ENCODE peak calls at places on chromosomes 5 and 9, in four cellular contexts. One of them, this sample, is unnamed.

GRCh38 chr5:177478711-177479646 is 5.5 kb upstream of the DBN1 start:
- DNase-seq in HEK293T: no peak
- DNase-seq in HepG2: no peak
- DNase-seq in WTC11: no peak
- DNase-seq in this sample: no peak

GRCh38 chr9:75390951-75391350 is 302.6 kb downstream of the OSTF1 start:
- DNase-seq in HepG2: no peak
- DNase-seq in WTC11: no peak
- DNase-seq in HEK293T: peak; percentile 26
- DNase-seq in this sample: no peak

GRCh38 chr5:16934669-16935068 is 1.4 kb downstream of the MYO10 start:
- DNase-seq in WTC11: no peak
- DNase-seq in HepG2: no peak
- DNase-seq in HEK293T: no peak
- DNase-seq in this sample: no peak

GRCh38 chr5:34923694-34924461 is 5.5 kb upstream of the DNAJC21 start:
- DNase-seq in HEK293T: no peak
- DNase-seq in WTC11: no peak
- DNase-seq in HepG2: no peak
- DNase-seq in this sample: peak; percentile 80

GRCh38 chr5:109399092-109399759 is 10.5 kb downstream of the PJA2 start:
- DNase-seq in HepG2: no peak
- DNase-seq in HEK293T: no peak
- DNase-seq in WTC11: no peak
- DNase-seq in this sample: no peak

GRCh38 chr9:68706579-68707201 is 1.6 kb downstream of the PIP5K1B start:
- DNase-seq in HEK293T: no peak
- DNase-seq in WTC11: no peak
- DNase-seq in HepG2: no peak
- DNase-seq in this sample: no peak

GRCh38 chr5:118327389-118327788 is 661.0 kb downstream of the DTWD2 start:
- DNase-seq in HEK293T: no peak
- DNase-seq in HepG2: no peak
- DNase-seq in WTC11: no peak
- DNase-seq in this sample: no peak

GRCh38 chr9:136784997-136785361 is 6.2 kb upstream of the TMEM141 start:
- DNase-seq in HEK293T: no peak
- DNase-seq in HepG2: no peak
- DNase-seq in WTC11: no peak
- DNase-seq in this sample: peak; percentile 92

GRCh38 chr9:136107155-136107952 is 11.3 kb downstream of the TMEM250 start:
- DNase-seq in WTC11: no peak
- DNase-seq in HepG2: no peak
- DNase-seq in HEK293T: no peak
- DNase-seq in this sample: peak; percentile 73

GRCh38 chr5:172941067-172941516 is 18.1 kb upstream of the RPL26L1 start:
- DNase-seq in HepG2: no peak
- DNase-seq in HEK293T: no peak
- DNase-seq in WTC11: no peak
- DNase-seq in this sample: peak; percentile 18

GRCh38 chr5:134714120-134714519 is 24.2 kb upstream of the CAMLG start:
- DNase-seq in HEK293T: peak; percentile 15
- DNase-seq in WTC11: no peak
- DNase-seq in HepG2: no peak
- DNase-seq in this sample: no peak

GRCh38 chr5:95641803-95642220 is 4.8 kb upstream of the RFESD start:
- DNase-seq in HepG2: peak; percentile 77
- DNase-seq in HEK293T: no peak
- DNase-seq in WTC11: no peak
- DNase-seq in this sample: no peak

GRCh38 chr5:72790188-72790587 is 26.3 kb upstream of the TNPO1 start:
- DNase-seq in HepG2: no peak
- DNase-seq in WTC11: no peak
- DNase-seq in HEK293T: no peak
- DNase-seq in this sample: no peak

GRCh38 chr9:72540348-72540873 is 19.0 kb downstream of the TMC1 start:
- DNase-seq in HepG2: no peak
- DNase-seq in WTC11: no peak
- DNase-seq in HEK293T: no peak
- DNase-seq in this sample: peak; percentile 40

GRCh38 chr5:83099001-83099400 is 21.7 kb downstream of the XRCC4 start:
- DNase-seq in HepG2: no peak
- DNase-seq in WTC11: no peak
- DNase-seq in HEK293T: no peak
- DNase-seq in this sample: no peak

GRCh38 chr5:17398439-17398838 is 99.6 kb upstream of the TAF11L2 start:
- DNase-seq in HEK293T: no peak
- DNase-seq in WTC11: no peak
- DNase-seq in HepG2: no peak
- DNase-seq in this sample: no peak

GRCh38 chr5:76867827-76868693 is 18.2 kb downstream of the S100Z start:
- DNase-seq in WTC11: peak; percentile 72
- DNase-seq in HepG2: peak; percentile 47
- DNase-seq in HEK293T: peak; percentile 68
- DNase-seq in this sample: peak; percentile 73

GRCh38 chr9:81410201-81410600 is 279.1 kb downstream of the TLE1 start:
- DNase-seq in HEK293T: no peak
- DNase-seq in HepG2: no peak
- DNase-seq in WTC11: no peak
- DNase-seq in this sample: no peak

GRCh38 chr5:31645420-31646081 is 6.6 kb downstream of the PDZD2 start:
- DNase-seq in WTC11: no peak
- DNase-seq in HepG2: no peak
- DNase-seq in HEK293T: no peak
- DNase-seq in this sample: no peak

GRCh38 chr5:1726469-1726865 is 73.2 kb downstream of the MRPL36 start:
- DNase-seq in WTC11: no peak
- DNase-seq in HepG2: no peak
- DNase-seq in HEK293T: no peak
- DNase-seq in this sample: no peak

GRCh38 chr5:142748568-142749249 is 21.5 kb upstream of the ARHGAP26 start:
- DNase-seq in WTC11: peak; percentile 53
- DNase-seq in HepG2: peak; percentile 42
- DNase-seq in HEK293T: peak; percentile 41
- DNase-seq in this sample: peak; percentile 23

GRCh38 chr9:37902804-37903580 is 935 bp downstream of the SLC25A51 start:
- DNase-seq in HEK293T: no peak
- DNase-seq in HepG2: peak; percentile 27
- DNase-seq in WTC11: no peak
- DNase-seq in this sample: peak; percentile 46

GRCh38 chr5:97118623-97119022 is 23.8 kb downstream of the LIX1 start:
- DNase-seq in WTC11: no peak
- DNase-seq in HepG2: no peak
- DNase-seq in HEK293T: no peak
- DNase-seq in this sample: no peak

GRCh38 chr5:171907731-171908343 is 98.6 kb downstream of the FBXW11 start:
- DNase-seq in HepG2: peak; percentile 56
- DNase-seq in WTC11: peak; percentile 47
- DNase-seq in HEK293T: peak; percentile 62
- DNase-seq in this sample: peak; percentile 48

GRCh38 chr5:168947212-168947868 is 353.6 kb downstream of the SLIT3 start:
- DNase-seq in HepG2: peak; percentile 36
- DNase-seq in WTC11: peak; percentile 84
- DNase-seq in HEK293T: peak; percentile 79
- DNase-seq in this sample: peak; percentile 49

GRCh38 chr5:169651526-169651925 is 14.5 kb downstream of the DOCK2 start:
- DNase-seq in HepG2: no peak
- DNase-seq in WTC11: no peak
- DNase-seq in HEK293T: no peak
- DNase-seq in this sample: no peak

GRCh38 chr9:114852050-114852594 is 46.3 kb upstream of the TNFSF15 start:
- DNase-seq in HepG2: no peak
- DNase-seq in HEK293T: no peak
- DNase-seq in WTC11: no peak
- DNase-seq in this sample: no peak

GRCh38 chr5:125342938-125343401 is 596.5 kb upstream of the ZNF608 start:
- DNase-seq in HepG2: no peak
- DNase-seq in HEK293T: no peak
- DNase-seq in WTC11: no peak
- DNase-seq in this sample: no peak

GRCh38 chr9:115999498-115999897 is 154.1 kb upstream of the PAPPA start:
- DNase-seq in WTC11: no peak
- DNase-seq in HepG2: no peak
- DNase-seq in HEK293T: no peak
- DNase-seq in this sample: no peak

GRCh38 chr9:111661150-111661801 is at the start of gene GNG10:
- DNase-seq in WTC11: peak; percentile 52
- DNase-seq in HEK293T: peak; percentile 83
- DNase-seq in HepG2: peak; percentile 23
- DNase-seq in this sample: peak; percentile 73

GRCh38 chr9:124660341-124660801 is 110.7 kb downstream of the NR6A1 start:
- DNase-seq in HepG2: peak; percentile 36
- DNase-seq in WTC11: no peak
- DNase-seq in HEK293T: peak; percentile 12
- DNase-seq in this sample: no peak

DNA sequence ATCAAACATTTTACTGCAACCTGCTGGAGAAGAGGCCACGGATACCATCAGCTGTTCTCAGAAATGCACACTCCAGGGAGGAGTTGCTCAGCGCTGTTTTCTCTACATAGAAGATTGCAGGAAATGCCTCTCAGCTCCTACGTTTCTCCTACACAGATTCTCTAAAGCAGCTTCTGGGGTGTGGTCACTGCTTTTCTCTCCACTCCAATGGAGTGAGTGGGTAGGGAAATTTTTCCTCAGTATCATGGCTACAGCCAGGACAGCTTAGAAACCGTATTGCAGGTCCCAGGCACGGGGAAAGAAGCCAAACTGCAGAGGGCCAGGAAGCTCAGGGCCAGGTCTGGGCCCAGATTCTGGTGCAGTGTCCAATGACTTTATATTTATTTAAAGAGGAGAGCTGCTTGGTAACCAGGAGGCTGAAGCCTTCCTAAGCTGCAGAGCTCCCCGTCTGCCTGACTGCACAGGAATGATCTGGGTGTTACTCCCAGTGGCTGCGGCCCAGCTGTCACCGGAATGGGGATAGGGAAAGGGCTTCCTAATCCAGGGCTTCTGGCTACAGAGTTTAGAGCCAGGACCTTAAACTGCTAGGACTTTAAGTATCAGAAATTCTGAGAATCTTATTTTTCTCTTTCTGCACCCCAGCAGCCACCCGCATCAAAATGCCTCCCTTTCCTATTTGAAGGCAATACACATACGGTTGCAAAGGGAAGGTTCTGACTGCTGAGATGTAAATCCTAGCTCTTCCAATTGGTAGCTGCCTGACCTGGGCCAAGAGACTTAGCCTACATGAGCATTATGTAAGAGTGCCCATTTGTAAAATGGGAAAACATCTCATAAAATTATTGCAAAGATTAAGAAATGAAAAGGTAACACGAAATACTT is 1.4 kb upstream of the SPTAN1 start:
- DNase-seq in HepG2: no peak
- DNase-seq in WTC11: peak; percentile 25
- DNase-seq in HEK293T: no peak
- DNase-seq in this sample: no peak
- TF ChIP-seq ELF4 in HepG2: no peak
- TF ChIP-seq ELF4 in WTC11: no peak
- TF ChIP-seq ELF4 in HEK293T: no peak
- TF ChIP-seq ELF4 in this sample: no peak

GRCh38 chr5:160357861-160358411 is 12.5 kb downstream of the C1QTNF2 start:
- DNase-seq in HEK293T: no peak
- DNase-seq in HepG2: no peak
- DNase-seq in WTC11: no peak
- DNase-seq in this sample: no peak
- TF ChIP-seq ELF4 in HEK293T: no peak
- TF ChIP-seq ELF4 in HepG2: no peak
- TF ChIP-seq ELF4 in WTC11: no peak
- TF ChIP-seq ELF4 in this sample: no peak

DNA sequence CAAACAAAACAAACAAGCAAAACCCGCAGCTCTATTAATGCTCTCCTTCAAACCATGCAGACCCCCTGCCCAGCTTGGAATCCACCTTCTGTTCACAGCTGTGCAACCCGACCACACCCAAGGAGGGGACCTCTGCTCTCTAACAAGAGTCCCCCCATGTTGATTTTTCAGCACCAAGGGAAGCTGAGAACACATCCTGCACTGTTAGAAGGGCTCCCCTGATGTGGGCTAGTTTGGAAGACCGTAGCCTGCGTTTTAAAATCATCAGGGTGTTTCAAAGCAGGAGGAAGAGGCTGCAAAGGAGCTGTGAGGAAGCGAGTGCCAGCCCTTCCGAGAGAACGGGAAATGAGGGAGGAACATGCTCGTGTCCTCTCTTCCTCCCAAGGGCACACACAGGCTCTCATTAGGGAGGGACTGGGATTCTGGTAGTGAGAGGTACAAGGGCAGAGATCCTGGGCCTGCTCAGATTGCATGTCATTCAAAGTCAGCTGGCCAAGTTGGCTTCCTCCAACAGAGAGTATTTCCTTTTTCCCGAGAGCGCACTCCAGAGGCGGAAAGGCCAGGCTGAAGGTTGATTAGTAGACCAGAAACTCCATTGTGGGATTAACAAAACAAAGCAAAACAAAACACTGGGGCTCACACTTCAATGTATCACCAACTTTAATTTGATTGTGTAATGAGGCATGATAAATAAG is 185.9 kb downstream of the SEMA6A start:
- DNase-seq in WTC11: peak; percentile 25
- DNase-seq in HEK293T: no peak
- DNase-seq in HepG2: no peak
- DNase-seq in this sample: no peak
- TF ChIP-seq ELF4 in WTC11: no peak
- TF ChIP-seq ELF4 in HEK293T: no peak
- TF ChIP-seq ELF4 in HepG2: no peak
- TF ChIP-seq ELF4 in this sample: no peak

DNA sequence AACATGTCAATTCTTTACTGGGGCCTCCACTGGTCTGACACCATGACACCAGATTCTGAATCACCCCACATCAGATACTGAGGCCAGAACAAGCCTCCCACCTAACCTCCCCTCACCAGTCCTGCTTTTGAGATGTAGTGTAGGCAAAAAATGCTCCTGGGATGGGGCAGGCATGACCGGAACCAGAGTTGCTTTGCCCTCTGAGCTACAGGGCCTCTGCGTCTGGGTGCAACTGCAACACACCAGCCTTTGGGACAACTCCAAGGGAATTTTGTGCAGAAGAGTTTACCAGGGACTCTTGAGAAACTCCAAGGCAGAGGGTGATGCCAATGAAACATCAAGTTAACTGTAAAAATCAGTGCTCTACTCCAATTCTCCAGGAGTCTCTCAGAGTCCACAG is 79.4 kb downstream of the SIL1 start:
- DNase-seq in HepG2: no peak
- DNase-seq in WTC11: no peak
- DNase-seq in HEK293T: no peak
- DNase-seq in this sample: no peak
- TF ChIP-seq ELF4 in HepG2: no peak
- TF ChIP-seq ELF4 in WTC11: no peak
- TF ChIP-seq ELF4 in HEK293T: no peak
- TF ChIP-seq ELF4 in this sample: no peak

GRCh38 chr5:41414598-41414997 is 95.8 kb downstream of the PLCXD3 start:
- DNase-seq in WTC11: no peak
- DNase-seq in HEK293T: no peak
- DNase-seq in HepG2: peak; percentile 79
- DNase-seq in this sample: no peak
- TF ChIP-seq ELF4 in WTC11: no peak
- TF ChIP-seq ELF4 in HEK293T: no peak
- TF ChIP-seq ELF4 in HepG2: no peak
- TF ChIP-seq ELF4 in this sample: no peak